ENCODE peak calls at places on chromosome 13, in six cellular contexts. Q is fibroblast of gingiva; D is AG10803; O is mesothelial cell of epicardium; E is effector CD4-positive, alpha-beta T cell; X is RWPE1. U is an unnamed sample.

GRCh38 chr13:113298001-113298945 is 1.2 kb downstream of the LAMP1 start:
- DNase-seq in Q (no peak), O (no peak), E (no peak), D (no peak), X (no peak), U (peak)

GRCh38 chr13:40755082-40755755 is 15.8 kb downstream of the MRPS31 start:
- DNase-seq in X (no peak), Q (no peak), E (no peak), O (no peak), D (no peak), U (no peak)

GRCh38 chr13:48278806-48279205 is 24.7 kb upstream of the RB1 start:
- DNase-seq in X (no peak), Q (no peak), D (no peak), E (no peak), O (no peak), U (no peak)

GRCh38 chr13:29561918-29562317 is 33.6 kb downstream of the SLC7A1 start:
- DNase-seq in O (no peak), E (no peak), Q (no peak), D (no peak), X (peak), U (no peak)

GRCh38 chr13:45781553-45782326 is 69.8 kb downstream of the SIAH3 start:
- DNase-seq in X (peak), O (peak), Q (no peak), D (no peak), E (no peak), U (no peak)

GRCh38 chr13:69108486-69108885 is 999.1 kb upstream of the ATXN8OS start:
- DNase-seq in X (no peak), D (no peak), O (no peak), E (no peak), Q (no peak), U (peak)

GRCh38 chr13:33611016-33611805 is 206.7 kb upstream of the RFC3 start:
- DNase-seq in X (no peak), Q (peak), D (no peak), O (no peak), E (no peak), U (no peak)

GRCh38 chr13:105817011-105817410 is 718.5 kb downstream of the EFNB2 start:
- DNase-seq in E (no peak), Q (no peak), O (no peak), D (no peak), X (peak), U (no peak)

GRCh38 chr13:110628952-110629701 is 13.8 kb downstream of the NAXD start:
- DNase-seq in O (no peak), D (no peak), E (no peak), X (no peak), Q (no peak), U (no peak)

GRCh38 chr13:112766336-112766735 is 76.5 kb downstream of the ATP11A start:
- DNase-seq in X (no peak), Q (no peak), E (no peak), D (no peak), O (no peak), U (no peak)

GRCh38 chr13:87614276-87614675 is 56.9 kb upstream of the SLITRK5 start:
- DNase-seq in X (no peak), E (no peak), D (no peak), Q (no peak), O (no peak), U (no peak)

GRCh38 chr13:61276401-61276800 is 139.2 kb downstream of the PCDH20 start:
- DNase-seq in Q (no peak), D (no peak), E (no peak), X (no peak), O (no peak), U (no peak)